ENCODE peak calls at places on chromosomes 7 and 10, in four cellular contexts. Q, S, E and L are unnamed samples.

GRCh38 chr7:889025-889390 is 12.7 kb downstream of the GET4 start:
- DNase-seq in Q (no peak), S (no peak), E (no peak), L (no peak)

GRCh38 chr10:113035724-113036312 is 85.8 kb downstream of the TCF7L2 start:
- DNase-seq in Q (no peak), S (no peak), E (no peak), L (no peak)

GRCh38 chr10:99403674-99404073 is 26.8 kb downstream of the GOT1 start:
- DNase-seq in Q (no peak), S (peak; percentile 69), E (no peak), L (no peak)

GRCh38 chr7:8386926-8387550 is 46.4 kb upstream of the NXPH1 start:
- DNase-seq in Q (no peak), S (peak; percentile 3), E (no peak), L (no peak)

GRCh38 chr7:26449175-26450165 is 157.8 kb downstream of the SNX10 start:
- DNase-seq in Q (no peak), S (peak; percentile 92), E (no peak), L (no peak)

GRCh38 chr10:130382031-130382430 is 245.8 kb downstream of the GLRX3 start:
- DNase-seq in Q (no peak), S (no peak), E (no peak), L (peak; percentile 49)

GRCh38 chr7:90596745-90597526 is 815 bp downstream of the CDK14 start:
- DNase-seq in Q (no peak), S (peak; percentile 31), E (peak; percentile 44), L (no peak)

GRCh38 chr7:154905615-154906014 is 97.3 kb downstream of the PAXIP1 start:
- DNase-seq in Q (peak; percentile 49), S (no peak), E (no peak), L (no peak)

GRCh38 chr7:151426486-151426905 is 13.4 kb downstream of the CRYGN start:
- DNase-seq in Q (peak; percentile 93), S (peak; percentile 90), E (no peak), L (no peak)

GRCh38 chr7:141649137-141649864 is 52.7 kb downstream of the DENND11 start:
- DNase-seq in Q (no peak), S (no peak), E (peak; percentile 60), L (no peak)

GRCh38 chr7:30869794-30870491 is 41.7 kb upstream of the AQP1 start:
- DNase-seq in Q (no peak), S (no peak), E (no peak), L (no peak)

GRCh38 chr7:123797673-123798526 is 47.1 kb upstream of the HYAL4 start:
- DNase-seq in Q (no peak), S (peak; percentile 90), E (no peak), L (no peak)

GRCh38 chr10:97407211-97407951 is 6.2 kb upstream of the RRP12 start:
- DNase-seq in Q (no peak), S (peak; percentile 83), E (peak; percentile 70), L (peak; percentile 84)

GRCh38 chr10:61283066-61283465 is 170.1 kb downstream of the TMEM26 start:
- DNase-seq in Q (no peak), S (no peak), E (no peak), L (no peak)

GRCh38 chr7:37987732-37988131 is 67.3 kb downstream of the EPDR1 start:
- DNase-seq in Q (no peak), S (peak; percentile 17), E (no peak), L (no peak)

GRCh38 chr7:134452419-134452827 is 6.5 kb downstream of the AKR1B1 start:
- DNase-seq in Q (no peak), S (no peak), E (no peak), L (no peak)

GRCh38 chr7:4556868-4557620 is 125.1 kb upstream of the FOXK1 start:
- DNase-seq in Q (peak; percentile 34), S (no peak), E (no peak), L (peak; percentile 15)

GRCh38 chr10:69831231-69831855 is 29.6 kb downstream of the COL13A1 start:
- DNase-seq in Q (no peak), S (peak; percentile 48), E (no peak), L (no peak)

GRCh38 chr10:4073912-4074311 is 288.9 kb upstream of the KLF6 start:
- DNase-seq in Q (peak; percentile 85), S (peak; percentile 59), E (no peak), L (no peak)

GRCh38 chr10:132385721-132386418 is 11.1 kb upstream of the PWWP2B start:
- DNase-seq in Q (peak; percentile 72), S (no peak), E (no peak), L (no peak)